ENCODE peak calls at places on chromosomes 12 and 14, in ten cellular contexts. One of them, this sample, is unnamed.
A peak's percentile ranks its signal among the peaks of the same experiment; 100 is the strongest.

GRCh38 chr12:81395431-81395830 is 317.6 kb downstream of the ACSS3 start:
- DNase-seq in lower leg skin: no peak
- DNase-seq in GM04504: no peak
- DNase-seq in nucleus accumbens: no peak
- DNase-seq in PC-9: no peak
- DNase-seq in MCF 10A: no peak
- DNase-seq in stimulated activated CD4-positive, alpha-beta T cell treated with anti-CD3 and anti-CD28 coated beads, Interleukin-4, amount 100 ng/mL, for 4 hours: no peak
- DNase-seq in fibroblast of the aortic adventitia: no peak
- DNase-seq in NCI-H345: no peak
- DNase-seq in KBM-7: no peak
- DNase-seq in this sample: no peak

GRCh38 chr12:127479256-127479655 is 787.7 kb upstream of the TMEM132C start:
- DNase-seq in MCF 10A: no peak
- DNase-seq in fibroblast of the aortic adventitia: peak; percentile 43
- DNase-seq in lower leg skin: no peak
- DNase-seq in NCI-H345: no peak
- DNase-seq in GM04504: peak; percentile 26
- DNase-seq in KBM-7: no peak
- DNase-seq in stimulated activated CD4-positive, alpha-beta T cell treated with anti-CD3 and anti-CD28 coated beads, Interleukin-4, amount 100 ng/mL, for 4 hours: no peak
- DNase-seq in PC-9: no peak
- DNase-seq in nucleus accumbens: no peak
- DNase-seq in this sample: no peak

GRCh38 chr14:34824826-34825225 is 50.3 kb downstream of the BAZ1A start:
- DNase-seq in PC-9: no peak
- DNase-seq in MCF 10A: no peak
- DNase-seq in lower leg skin: no peak
- DNase-seq in NCI-H345: no peak
- DNase-seq in KBM-7: no peak
- DNase-seq in nucleus accumbens: no peak
- DNase-seq in stimulated activated CD4-positive, alpha-beta T cell treated with anti-CD3 and anti-CD28 coated beads, Interleukin-4, amount 100 ng/mL, for 4 hours: no peak
- DNase-seq in fibroblast of the aortic adventitia: no peak
- DNase-seq in GM04504: no peak
- DNase-seq in this sample: no peak

GRCh38 chr14:96461950-96462798 is 40.0 kb upstream of the PAPOLA start:
- DNase-seq in lower leg skin: no peak
- DNase-seq in fibroblast of the aortic adventitia: no peak
- DNase-seq in NCI-H345: no peak
- DNase-seq in MCF 10A: no peak
- DNase-seq in nucleus accumbens: no peak
- DNase-seq in stimulated activated CD4-positive, alpha-beta T cell treated with anti-CD3 and anti-CD28 coated beads, Interleukin-4, amount 100 ng/mL, for 4 hours: no peak
- DNase-seq in PC-9: no peak
- DNase-seq in GM04504: no peak
- DNase-seq in KBM-7: no peak
- DNase-seq in this sample: no peak

GRCh38 chr12:42462486-42462885 is 127.1 kb downstream of the PRICKLE1 start:
- DNase-seq in stimulated activated CD4-positive, alpha-beta T cell treated with anti-CD3 and anti-CD28 coated beads, Interleukin-4, amount 100 ng/mL, for 4 hours: no peak
- DNase-seq in MCF 10A: no peak
- DNase-seq in PC-9: no peak
- DNase-seq in NCI-H345: no peak
- DNase-seq in nucleus accumbens: no peak
- DNase-seq in lower leg skin: no peak
- DNase-seq in GM04504: no peak
- DNase-seq in KBM-7: no peak
- DNase-seq in fibroblast of the aortic adventitia: no peak
- DNase-seq in this sample: no peak

GRCh38 chr12:48972213-48973021 is 882 bp upstream of the WNT10B start:
- DNase-seq in nucleus accumbens: no peak
- DNase-seq in NCI-H345: no peak
- DNase-seq in fibroblast of the aortic adventitia: no peak
- DNase-seq in lower leg skin: no peak
- DNase-seq in KBM-7: peak; percentile 54
- DNase-seq in GM04504: no peak
- DNase-seq in stimulated activated CD4-positive, alpha-beta T cell treated with anti-CD3 and anti-CD28 coated beads, Interleukin-4, amount 100 ng/mL, for 4 hours: no peak
- DNase-seq in PC-9: peak; percentile 38
- DNase-seq in MCF 10A: no peak
- DNase-seq in this sample: no peak

GRCh38 chr14:28895389-28895788 is 128.8 kb downstream of the FOXG1 start:
- DNase-seq in GM04504: no peak
- DNase-seq in nucleus accumbens: no peak
- DNase-seq in stimulated activated CD4-positive, alpha-beta T cell treated with anti-CD3 and anti-CD28 coated beads, Interleukin-4, amount 100 ng/mL, for 4 hours: no peak
- DNase-seq in KBM-7: no peak
- DNase-seq in PC-9: no peak
- DNase-seq in fibroblast of the aortic adventitia: no peak
- DNase-seq in MCF 10A: no peak
- DNase-seq in lower leg skin: no peak
- DNase-seq in NCI-H345: no peak
- DNase-seq in this sample: no peak

GRCh38 chr14:78709795-78710569 is 539.8 kb downstream of the NRXN3 start:
- DNase-seq in MCF 10A: no peak
- DNase-seq in NCI-H345: no peak
- DNase-seq in KBM-7: no peak
- DNase-seq in lower leg skin: no peak
- DNase-seq in nucleus accumbens: peak; percentile 28
- DNase-seq in GM04504: no peak
- DNase-seq in PC-9: no peak
- DNase-seq in fibroblast of the aortic adventitia: no peak
- DNase-seq in stimulated activated CD4-positive, alpha-beta T cell treated with anti-CD3 and anti-CD28 coated beads, Interleukin-4, amount 100 ng/mL, for 4 hours: no peak
- DNase-seq in this sample: no peak

GRCh38 chr12:3168775-3169221 is 91.6 kb downstream of the TSPAN9 start:
- DNase-seq in PC-9: peak; percentile 87
- DNase-seq in MCF 10A: peak; percentile 97
- DNase-seq in KBM-7: no peak
- DNase-seq in lower leg skin: peak; percentile 30
- DNase-seq in fibroblast of the aortic adventitia: peak; percentile 60
- DNase-seq in NCI-H345: no peak
- DNase-seq in nucleus accumbens: peak; percentile 52
- DNase-seq in stimulated activated CD4-positive, alpha-beta T cell treated with anti-CD3 and anti-CD28 coated beads, Interleukin-4, amount 100 ng/mL, for 4 hours: no peak
- DNase-seq in GM04504: peak; percentile 52
- DNase-seq in this sample: no peak

GRCh38 chr12:105983622-105984325 is 155.0 kb downstream of the NUAK1 start:
- DNase-seq in MCF 10A: no peak
- DNase-seq in GM04504: peak; percentile 79
- DNase-seq in stimulated activated CD4-positive, alpha-beta T cell treated with anti-CD3 and anti-CD28 coated beads, Interleukin-4, amount 100 ng/mL, for 4 hours: no peak
- DNase-seq in fibroblast of the aortic adventitia: peak; percentile 72
- DNase-seq in PC-9: no peak
- DNase-seq in NCI-H345: no peak
- DNase-seq in nucleus accumbens: no peak
- DNase-seq in lower leg skin: no peak
- DNase-seq in KBM-7: no peak
- DNase-seq in this sample: no peak

GRCh38 chr12:123131879-123132402 is 18.9 kb downstream of the PITPNM2 start:
- DNase-seq in lower leg skin: no peak
- DNase-seq in nucleus accumbens: no peak
- DNase-seq in stimulated activated CD4-positive, alpha-beta T cell treated with anti-CD3 and anti-CD28 coated beads, Interleukin-4, amount 100 ng/mL, for 4 hours: peak; percentile 41
- DNase-seq in MCF 10A: no peak
- DNase-seq in fibroblast of the aortic adventitia: no peak
- DNase-seq in GM04504: no peak
- DNase-seq in PC-9: no peak
- DNase-seq in NCI-H345: peak; percentile 98
- DNase-seq in KBM-7: no peak
- DNase-seq in this sample: no peak

GRCh38 chr12:107843351-107844311 is 69.1 kb downstream of the ASCL4 start:
- DNase-seq in PC-9: no peak
- DNase-seq in NCI-H345: peak; percentile 35
- DNase-seq in stimulated activated CD4-positive, alpha-beta T cell treated with anti-CD3 and anti-CD28 coated beads, Interleukin-4, amount 100 ng/mL, for 4 hours: no peak
- DNase-seq in nucleus accumbens: no peak
- DNase-seq in lower leg skin: no peak
- DNase-seq in GM04504: no peak
- DNase-seq in fibroblast of the aortic adventitia: peak; percentile 7
- DNase-seq in KBM-7: no peak
- DNase-seq in MCF 10A: no peak
- DNase-seq in this sample: no peak